ENCODE peak calls at places on chromosome 3, in five cellular contexts. L is uterus, J is keratinocyte, B is ovary, K is IMR-90. P is an unnamed sample.

GRCh38 chr3:121749276-121750086 is at the start of gene GOLGB1:
- DNase-seq in L (peak; percentile 89), J (peak; percentile 96), B (peak; percentile 88), K (peak; percentile 100), P (peak; percentile 98)

GRCh38 chr3:41961061-41961749 is 698 bp downstream of the ULK4 start:
- DNase-seq in L (peak; percentile 28), J (no peak), B (peak; percentile 29), K (peak; percentile 61), P (peak; percentile 78)

GRCh38 chr3:140736863-140737460 is 59.1 kb downstream of the TRIM42 start:
- DNase-seq in L (peak; percentile 39), J (no peak), B (peak; percentile 52), K (no peak), P (no peak)

GRCh38 chr3:128879991-128880390 is 571 bp downstream of the ACAD9 start:
- DNase-seq in L (no peak), J (no peak), B (no peak), K (no peak), P (no peak)

GRCh38 chr3:162122405-162122804 is 625.8 kb downstream of the OTOL1 start:
- DNase-seq in L (no peak), J (no peak), B (no peak), K (peak; percentile 35), P (no peak)

GRCh38 chr3:177946965-177947364 is 589.3 kb upstream of the KCNMB2 start:
- DNase-seq in L (no peak), J (no peak), B (no peak), K (peak; percentile 12), P (no peak)

GRCh38 chr3:136044980-136045745 is 79.6 kb downstream of the PPP2R3A start:
- DNase-seq in L (no peak), J (no peak), B (no peak), K (no peak), P (no peak)

GRCh38 chr3:69761896-69762789 is 22.9 kb downstream of the MITF start:
- DNase-seq in L (no peak), J (no peak), B (no peak), K (peak; percentile 88), P (no peak)

GRCh38 chr3:153028336-153028735 is 133.7 kb upstream of the RAP2B start:
- DNase-seq in L (no peak), J (no peak), B (no peak), K (peak; percentile 48), P (no peak)

GRCh38 chr3:113468536-113468935 is 27.2 kb upstream of the CFAP44 start:
- DNase-seq in L (no peak), J (no peak), B (no peak), K (peak; percentile 4), P (no peak)

GRCh38 chr3:125212096-125212508 is 446 bp downstream of the SLC12A8 start:
- DNase-seq in L (no peak), J (no peak), B (no peak), K (no peak), P (no peak)

GRCh38 chr3:8509961-8510360 is 8.3 kb downstream of the LMCD1 start:
- DNase-seq in L (no peak), J (no peak), B (no peak), K (peak; percentile 98), P (no peak)

GRCh38 chr3:124887177-124887995 is at the start of gene ITGB5:
- DNase-seq in L (peak; percentile 84), J (no peak), B (peak; percentile 72), K (peak; percentile 63), P (peak; percentile 93)

DNA sequence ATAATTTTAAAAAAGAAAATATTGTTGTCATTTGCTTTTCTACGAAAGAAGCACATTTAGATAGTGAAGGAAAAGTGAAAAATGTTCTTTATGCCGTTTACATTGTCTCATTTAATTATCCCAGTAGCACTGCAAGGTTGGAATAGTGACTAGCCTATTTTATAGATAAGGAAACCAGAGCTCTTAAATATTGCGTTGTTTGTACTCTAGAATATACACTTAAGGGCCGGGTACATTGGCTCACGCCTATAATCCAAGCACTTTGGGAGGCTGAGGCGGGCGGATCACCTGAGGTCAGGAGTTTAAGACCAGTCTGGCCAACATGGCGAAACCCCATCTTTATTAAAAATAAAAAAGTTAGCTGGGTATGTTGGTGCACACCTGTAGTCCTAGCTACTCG is 127.5 kb downstream of the FNDC3B start:
- DNase-seq in L (no peak), J (no peak), B (no peak), K (no peak), P (no peak)
- TF ChIP-seq CTCF in L (no peak), J (no peak), B (no peak), K (no peak), P (no peak)

GRCh38 chr3:36813320-36813719 is 49.0 kb upstream of the DCLK3 start:
- DNase-seq in L (no peak), J (no peak), B (no peak), K (no peak), P (no peak)
- H3K27ac ChIP-seq in L (no peak overlapping the region), J (no peak overlapping the region), B (no peak overlapping the region), K (no peak overlapping the region), P (no peak overlapping the region)

GRCh38 chr3:156691920-156692319 is 17.5 kb downstream of the TIPARP start:
- DNase-seq in L (no peak), J (no peak), B (no peak), K (peak; percentile 89), P (no peak)
- H3K4me3 ChIP-seq in L (no peak overlapping the region), J (peak overlapping the region; percentile 16), B (peak overlapping the region; percentile 5), K (no peak overlapping the region), P (peak overlapping the region; percentile 6)

GRCh38 chr3:4429648-4430350 is 37.3 kb downstream of the SUMF1 start:
- DNase-seq in L (no peak), J (no peak), B (no peak), K (no peak), P (no peak)
- TF ChIP-seq CTCF in L (no peak), J (no peak), B (no peak), K (no peak), P (no peak)

DNA sequence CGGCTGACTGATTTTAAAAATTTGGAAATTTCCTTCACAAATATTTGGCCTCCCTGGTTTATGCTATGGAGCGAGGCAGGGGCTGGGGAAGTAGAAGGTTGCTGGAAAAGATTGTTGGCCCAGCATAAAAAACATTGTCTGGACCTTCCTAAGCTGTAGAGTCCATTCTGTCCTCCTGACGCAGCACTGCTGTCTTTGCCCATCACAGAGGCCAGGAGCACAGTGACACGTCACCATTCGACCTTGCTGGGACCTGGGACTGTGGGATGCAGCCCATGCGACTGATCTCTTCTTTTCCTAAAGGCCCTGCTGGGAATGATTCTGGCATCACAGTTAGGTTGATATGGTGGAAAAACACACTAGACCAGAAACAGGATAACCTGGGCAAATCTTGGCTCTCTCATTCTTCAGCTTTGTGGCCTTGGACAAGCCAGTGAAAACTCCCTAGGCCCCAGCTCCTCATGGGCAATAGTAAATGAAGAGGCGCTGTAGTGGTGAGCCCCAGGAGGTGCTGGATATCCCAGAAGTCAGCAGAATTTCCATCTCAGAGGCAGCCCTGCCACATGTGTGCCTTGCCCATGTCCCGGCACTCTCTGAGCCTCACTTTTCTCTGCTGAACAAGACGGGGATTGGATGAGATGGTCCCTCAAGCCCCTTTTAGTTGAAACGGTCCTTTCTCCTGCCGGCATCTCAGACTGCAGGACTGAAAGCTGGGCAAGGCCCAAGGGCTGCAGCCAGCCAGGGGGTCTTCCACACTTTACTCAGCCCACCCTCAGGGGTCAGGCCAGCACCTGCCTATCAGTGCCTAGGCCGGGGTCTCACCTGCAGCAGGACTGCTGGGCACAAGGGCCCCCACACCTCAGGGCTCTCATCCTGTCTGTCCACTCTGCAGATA is 69.6 kb downstream of the SENP2 start:
- DNase-seq in L (no peak), J (no peak), B (peak; percentile 39), K (no peak), P (no peak)
- H3K27ac ChIP-seq in L (peak overlapping the region; percentile 99), J (peak overlapping the region; percentile 88), B (peak overlapping the region; percentile 83), K (peak overlapping the region; percentile 52), P (peak overlapping the region; percentile 78)

P was measured in coronary artery.